ENCODE peak calls at places on chromosome 21, in eight cellular contexts. One of them, this sample, is unnamed.

GRCh38 chr21:21196848-21197247 is 198.6 kb downstream of the NCAM2 start:
- DNase-seq in BJ: no peak
- DNase-seq in LNCaP clone FGC: no peak
- DNase-seq in fibroblast of lung: no peak
- DNase-seq in effector memory CD4-positive, alpha-beta T cell: no peak
- DNase-seq in CD8-positive, alpha-beta memory T cell: no peak
- DNase-seq in aorta: no peak
- DNase-seq in spleen: no peak
- DNase-seq in this sample: no peak

GRCh38 chr21:28345934-28346333 is 646.7 kb downstream of the LTN1 start:
- DNase-seq in BJ: no peak
- DNase-seq in effector memory CD4-positive, alpha-beta T cell: no peak
- DNase-seq in aorta: no peak
- DNase-seq in spleen: no peak
- DNase-seq in LNCaP clone FGC: no peak
- DNase-seq in CD8-positive, alpha-beta memory T cell: no peak
- DNase-seq in fibroblast of lung: no peak
- DNase-seq in this sample: no peak

GRCh38 chr21:16794944-16795343 is 717.9 kb upstream of the CXADR start:
- DNase-seq in LNCaP clone FGC: no peak
- DNase-seq in fibroblast of lung: peak
- DNase-seq in CD8-positive, alpha-beta memory T cell: no peak
- DNase-seq in spleen: no peak
- DNase-seq in aorta: no peak
- DNase-seq in BJ: peak
- DNase-seq in effector memory CD4-positive, alpha-beta T cell: no peak
- DNase-seq in this sample: no peak

GRCh38 chr21:38766987-38767722 is 38.6 kb upstream of the ETS2 start:
- DNase-seq in CD8-positive, alpha-beta memory T cell: peak
- DNase-seq in LNCaP clone FGC: no peak
- DNase-seq in BJ: no peak
- DNase-seq in aorta: no peak
- DNase-seq in fibroblast of lung: no peak
- DNase-seq in spleen: peak
- DNase-seq in effector memory CD4-positive, alpha-beta T cell: peak
- DNase-seq in this sample: peak

GRCh38 chr21:43211085-43212071 is 42.6 kb downstream of the CRYAA start:
- DNase-seq in BJ: no peak
- DNase-seq in LNCaP clone FGC: no peak
- DNase-seq in effector memory CD4-positive, alpha-beta T cell: no peak
- DNase-seq in aorta: no peak
- DNase-seq in spleen: peak
- DNase-seq in CD8-positive, alpha-beta memory T cell: no peak
- DNase-seq in fibroblast of lung: peak
- DNase-seq in this sample: no peak

GRCh38 chr21:19048088-19048672 is 644.6 kb upstream of the TMPRSS15 start:
- DNase-seq in aorta: no peak
- DNase-seq in LNCaP clone FGC: no peak
- DNase-seq in BJ: no peak
- DNase-seq in spleen: no peak
- DNase-seq in fibroblast of lung: no peak
- DNase-seq in CD8-positive, alpha-beta memory T cell: no peak
- DNase-seq in effector memory CD4-positive, alpha-beta T cell: no peak
- DNase-seq in this sample: no peak

GRCh38 chr21:32278068-32278467 is 781 bp downstream of the MIS18A start:
- DNase-seq in spleen: no peak
- DNase-seq in effector memory CD4-positive, alpha-beta T cell: no peak
- DNase-seq in BJ: no peak
- DNase-seq in aorta: no peak
- DNase-seq in fibroblast of lung: no peak
- DNase-seq in LNCaP clone FGC: no peak
- DNase-seq in CD8-positive, alpha-beta memory T cell: no peak
- DNase-seq in this sample: peak

GRCh38 chr21:35375115-35375514 is 326.0 kb upstream of the RUNX1 start:
- DNase-seq in BJ: peak
- DNase-seq in LNCaP clone FGC: no peak
- DNase-seq in fibroblast of lung: peak
- DNase-seq in effector memory CD4-positive, alpha-beta T cell: no peak
- DNase-seq in CD8-positive, alpha-beta memory T cell: no peak
- DNase-seq in spleen: no peak
- DNase-seq in aorta: no peak
- DNase-seq in this sample: no peak

GRCh38 chr21:29430030-29430429 is 131.3 kb downstream of the BACH1 start:
- DNase-seq in LNCaP clone FGC: no peak
- DNase-seq in aorta: no peak
- DNase-seq in spleen: no peak
- DNase-seq in effector memory CD4-positive, alpha-beta T cell: no peak
- DNase-seq in BJ: no peak
- DNase-seq in fibroblast of lung: no peak
- DNase-seq in CD8-positive, alpha-beta memory T cell: no peak
- DNase-seq in this sample: no peak

GRCh38 chr21:33412832-33413519 is 9.8 kb downstream of the IFNGR2 start:
- DNase-seq in aorta: no peak
- DNase-seq in CD8-positive, alpha-beta memory T cell: no peak
- DNase-seq in fibroblast of lung: no peak
- DNase-seq in BJ: no peak
- DNase-seq in effector memory CD4-positive, alpha-beta T cell: no peak
- DNase-seq in spleen: no peak
- DNase-seq in LNCaP clone FGC: no peak
- DNase-seq in this sample: no peak

GRCh38 chr21:40631201-40631600 is 215.8 kb downstream of the DSCAM start:
- DNase-seq in spleen: no peak
- DNase-seq in LNCaP clone FGC: no peak
- DNase-seq in CD8-positive, alpha-beta memory T cell: no peak
- DNase-seq in effector memory CD4-positive, alpha-beta T cell: no peak
- DNase-seq in fibroblast of lung: peak
- DNase-seq in BJ: no peak
- DNase-seq in aorta: no peak
- DNase-seq in this sample: no peak

GRCh38 chr21:35275776-35276175 is 226.7 kb upstream of the RUNX1 start:
- DNase-seq in CD8-positive, alpha-beta memory T cell: no peak
- DNase-seq in BJ: no peak
- DNase-seq in effector memory CD4-positive, alpha-beta T cell: no peak
- DNase-seq in aorta: no peak
- DNase-seq in LNCaP clone FGC: no peak
- DNase-seq in spleen: no peak
- DNase-seq in fibroblast of lung: peak
- DNase-seq in this sample: no peak

GRCh38 chr21:39714331-39714730 is 30.7 kb upstream of the IGSF5 start:
- DNase-seq in CD8-positive, alpha-beta memory T cell: no peak
- DNase-seq in aorta: no peak
- DNase-seq in spleen: no peak
- DNase-seq in LNCaP clone FGC: no peak
- DNase-seq in fibroblast of lung: no peak
- DNase-seq in BJ: no peak
- DNase-seq in effector memory CD4-positive, alpha-beta T cell: no peak
- DNase-seq in this sample: no peak

GRCh38 chr21:36029309-36029708 is 31.0 kb downstream of the SETD4 start:
- DNase-seq in LNCaP clone FGC: no peak
- DNase-seq in BJ: no peak
- DNase-seq in CD8-positive, alpha-beta memory T cell: no peak
- DNase-seq in fibroblast of lung: no peak
- DNase-seq in aorta: no peak
- DNase-seq in effector memory CD4-positive, alpha-beta T cell: no peak
- DNase-seq in spleen: no peak
- DNase-seq in this sample: no peak

GRCh38 chr21:36188081-36188681 is 31.6 kb downstream of the DOP1B start:
- DNase-seq in spleen: peak
- DNase-seq in CD8-positive, alpha-beta memory T cell: no peak
- DNase-seq in effector memory CD4-positive, alpha-beta T cell: no peak
- DNase-seq in LNCaP clone FGC: peak
- DNase-seq in fibroblast of lung: no peak
- DNase-seq in BJ: no peak
- DNase-seq in aorta: no peak
- DNase-seq in this sample: no peak

GRCh38 chr21:36960676-36961284 is 5.7 kb downstream of the HLCS start:
- DNase-seq in spleen: no peak
- DNase-seq in CD8-positive, alpha-beta memory T cell: no peak
- DNase-seq in effector memory CD4-positive, alpha-beta T cell: no peak
- DNase-seq in fibroblast of lung: no peak
- DNase-seq in aorta: no peak
- DNase-seq in LNCaP clone FGC: no peak
- DNase-seq in BJ: no peak
- DNase-seq in this sample: no peak

DNA sequence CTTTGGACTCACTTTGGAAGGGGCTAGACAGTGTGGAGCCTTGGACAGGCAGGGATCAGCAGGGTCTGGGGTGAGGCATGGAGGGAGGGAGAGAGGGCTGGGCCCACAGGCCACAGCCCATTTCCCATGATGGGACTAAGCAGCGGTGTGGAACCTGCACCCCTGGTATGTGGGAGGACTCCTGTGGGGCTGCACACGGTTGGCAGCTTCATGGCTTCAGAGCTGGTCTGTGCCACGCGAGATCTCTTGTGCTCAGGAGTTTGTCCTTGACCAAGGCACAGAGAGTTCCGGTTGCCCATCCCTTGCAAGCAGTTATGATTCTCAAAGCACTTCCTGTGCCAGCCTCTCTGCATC is 8.1 kb upstream of the PTTG1IP start:
- DNase-seq in aorta: no peak
- DNase-seq in fibroblast of lung: no peak
- DNase-seq in spleen: no peak
- DNase-seq in effector memory CD4-positive, alpha-beta T cell: no peak
- DNase-seq in LNCaP clone FGC: no peak
- DNase-seq in BJ: no peak
- DNase-seq in CD8-positive, alpha-beta memory T cell: no peak
- DNase-seq in this sample: no peak
- H3K4me3 ChIP-seq in aorta: no peak
- H3K4me3 ChIP-seq in fibroblast of lung: no peak
- H3K4me3 ChIP-seq in spleen: no peak
- H3K4me3 ChIP-seq in effector memory CD4-positive, alpha-beta T cell: no peak
- H3K4me3 ChIP-seq in LNCaP clone FGC: no peak
- H3K4me3 ChIP-seq in BJ: no peak
- H3K4me3 ChIP-seq in CD8-positive, alpha-beta memory T cell: no peak
- H3K4me3 ChIP-seq in this sample: no peak

DNA sequence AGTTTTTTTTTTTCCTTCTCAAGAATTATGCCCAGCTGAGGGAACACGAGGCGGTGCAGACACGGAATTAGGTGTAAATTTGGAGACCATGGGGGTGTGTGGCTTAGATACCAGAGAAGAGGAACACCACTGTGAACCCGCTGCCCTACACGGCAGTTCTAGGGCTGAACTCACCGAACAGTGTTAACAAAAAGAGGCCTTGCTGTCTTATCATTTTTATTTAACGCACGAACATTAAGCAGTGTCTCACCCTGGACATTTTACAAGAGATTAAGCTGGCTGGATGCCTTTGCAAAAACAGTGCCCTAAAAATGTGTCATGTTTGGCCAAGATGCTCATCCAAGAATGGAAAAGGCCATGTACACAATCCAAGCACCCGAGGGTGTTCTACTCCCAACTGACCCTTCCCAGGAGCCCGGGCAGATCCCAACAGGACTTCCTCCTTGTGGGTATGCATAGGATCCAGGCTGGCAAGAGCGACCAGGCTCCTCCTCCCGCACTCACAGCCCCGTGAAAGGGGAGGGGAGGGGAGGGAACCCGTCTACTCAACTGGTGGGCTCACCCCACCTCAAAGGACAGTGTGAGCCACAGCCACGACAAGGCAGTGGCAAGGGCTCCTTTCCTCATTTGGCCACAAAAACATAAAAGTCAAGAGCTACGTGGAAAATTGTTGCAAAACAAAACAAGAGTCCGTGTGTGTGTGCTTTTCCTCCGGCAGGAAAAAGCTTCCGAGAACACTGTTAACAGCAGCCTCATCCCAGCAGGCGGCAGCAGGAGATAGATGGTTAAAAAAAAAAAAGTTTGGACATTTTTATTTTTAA is 20.3 kb downstream of the C2CD2 start:
- DNase-seq in CD8-positive, alpha-beta memory T cell: no peak
- DNase-seq in spleen: peak
- DNase-seq in BJ: no peak
- DNase-seq in aorta: no peak
- DNase-seq in LNCaP clone FGC: peak
- DNase-seq in effector memory CD4-positive, alpha-beta T cell: no peak
- DNase-seq in fibroblast of lung: no peak
- DNase-seq in this sample: no peak
- H3K4me3 ChIP-seq in CD8-positive, alpha-beta memory T cell: no peak
- H3K4me3 ChIP-seq in spleen: peak
- H3K4me3 ChIP-seq in BJ: peak
- H3K4me3 ChIP-seq in aorta: no peak
- H3K4me3 ChIP-seq in LNCaP clone FGC: peak
- H3K4me3 ChIP-seq in effector memory CD4-positive, alpha-beta T cell: no peak
- H3K4me3 ChIP-seq in fibroblast of lung: peak
- H3K4me3 ChIP-seq in this sample: no peak

GRCh38 chr21:46599251-46599572 is 5.7 kb downstream of the S100B start:
- DNase-seq in CD8-positive, alpha-beta memory T cell: no peak
- DNase-seq in aorta: peak
- DNase-seq in fibroblast of lung: peak
- DNase-seq in BJ: peak
- DNase-seq in effector memory CD4-positive, alpha-beta T cell: no peak
- DNase-seq in spleen: no peak
- DNase-seq in LNCaP clone FGC: no peak
- DNase-seq in this sample: no peak

GRCh38 chr21:46600305-46600704 is 4.6 kb downstream of the S100B start:
- DNase-seq in spleen: no peak
- DNase-seq in aorta: no peak
- DNase-seq in effector memory CD4-positive, alpha-beta T cell: no peak
- DNase-seq in BJ: no peak
- DNase-seq in LNCaP clone FGC: no peak
- DNase-seq in fibroblast of lung: no peak
- DNase-seq in CD8-positive, alpha-beta memory T cell: no peak
- DNase-seq in this sample: no peak

GRCh38 chr21:46603228-46603627 is 1.7 kb downstream of the S100B start:
- DNase-seq in fibroblast of lung: peak
- DNase-seq in spleen: no peak
- DNase-seq in CD8-positive, alpha-beta memory T cell: no peak
- DNase-seq in effector memory CD4-positive, alpha-beta T cell: no peak
- DNase-seq in LNCaP clone FGC: no peak
- DNase-seq in BJ: no peak
- DNase-seq in aorta: no peak
- DNase-seq in this sample: no peak

GRCh38 chr21:46598563-46599250 is 6.2 kb downstream of the S100B start:
- DNase-seq in spleen: no peak
- DNase-seq in BJ: no peak
- DNase-seq in CD8-positive, alpha-beta memory T cell: no peak
- DNase-seq in effector memory CD4-positive, alpha-beta T cell: no peak
- DNase-seq in aorta: peak
- DNase-seq in LNCaP clone FGC: no peak
- DNase-seq in fibroblast of lung: no peak
- DNase-seq in this sample: no peak

DNA sequence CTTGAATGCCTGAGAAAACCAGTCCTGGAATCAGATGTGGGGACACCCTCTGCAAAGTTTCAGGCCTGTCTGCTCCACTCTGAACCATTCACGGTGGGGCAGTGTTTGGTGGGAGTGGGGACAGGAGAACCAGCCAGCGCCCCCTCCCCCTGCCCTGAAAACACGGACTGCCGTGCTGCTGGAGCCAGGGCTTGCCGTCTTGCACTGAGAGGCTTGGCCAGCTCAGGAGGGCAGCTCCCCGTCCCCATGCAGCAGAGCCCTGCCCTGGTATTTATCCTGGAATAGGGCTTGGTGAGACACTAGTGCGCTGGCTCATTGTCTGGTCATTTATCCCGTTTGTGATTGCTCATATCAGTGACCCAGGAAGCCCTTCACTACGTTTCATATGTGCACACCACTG is 3.9 kb downstream of the S100B start:
- DNase-seq in CD8-positive, alpha-beta memory T cell: no peak
- DNase-seq in BJ: no peak
- DNase-seq in aorta: no peak
- DNase-seq in effector memory CD4-positive, alpha-beta T cell: no peak
- DNase-seq in spleen: no peak
- DNase-seq in fibroblast of lung: no peak
- DNase-seq in LNCaP clone FGC: no peak
- DNase-seq in this sample: no peak
- H3K4me3 ChIP-seq in CD8-positive, alpha-beta memory T cell: no peak
- H3K4me3 ChIP-seq in BJ: no peak
- H3K4me3 ChIP-seq in aorta: no peak
- H3K4me3 ChIP-seq in effector memory CD4-positive, alpha-beta T cell: no peak
- H3K4me3 ChIP-seq in spleen: no peak
- H3K4me3 ChIP-seq in fibroblast of lung: no peak
- H3K4me3 ChIP-seq in LNCaP clone FGC: no peak
- H3K4me3 ChIP-seq in this sample: no peak

GRCh38 chr21:44456207-44456914 is 1.1 kb downstream of the LRRC3 start:
- DNase-seq in CD8-positive, alpha-beta memory T cell: no peak
- DNase-seq in BJ: no peak
- DNase-seq in LNCaP clone FGC: no peak
- DNase-seq in effector memory CD4-positive, alpha-beta T cell: no peak
- DNase-seq in fibroblast of lung: no peak
- DNase-seq in aorta: no peak
- DNase-seq in spleen: peak
- DNase-seq in this sample: no peak
- H3K4me3 ChIP-seq in CD8-positive, alpha-beta memory T cell: peak
- H3K4me3 ChIP-seq in BJ: peak
- H3K4me3 ChIP-seq in LNCaP clone FGC: peak
- H3K4me3 ChIP-seq in effector memory CD4-positive, alpha-beta T cell: peak
- H3K4me3 ChIP-seq in fibroblast of lung: no peak
- H3K4me3 ChIP-seq in aorta: peak
- H3K4me3 ChIP-seq in spleen: peak
- H3K4me3 ChIP-seq in this sample: no peak

This sample was measured in CD4-positive, CD25-positive, alpha-beta regulatory T cell.